ENCODE peak calls at places on chromosomes 4 and X, in nine cellular contexts. N is neural crest cell; C is glutamatergic neuron; X is activated T-cell treated with anti-CD3 and anti-CD28 coated beads, Interleukin-2, amount 50 U/mL, for 48 hours; R is NCI-H345; P is heart right ventricle; B is stimulated activated CD8-positive, alpha-beta memory T cell treated with anti-CD3 and anti-CD28 coated beads, Interleukin-7, amount 100 ng/mL, for 1 hour; D is stimulated activated CD4-positive, alpha-beta T cell treated with anti-CD3 and anti-CD28 coated beads, TNF-alpha, amount 100 ng/mL, for 48 hours; L is MM.1S. E is an unnamed sample.

GRCh38 chr4:26086621-26087068 is 172.6 kb downstream of the SMIM20 start:
- DNase-seq in P (no peak), R (no peak), N (no peak), D (no peak), X (no peak), B (no peak), L (no peak), C (no peak), E (no peak)

GRCh38 chr4:25667931-25668557 is 12.4 kb downstream of the SLC34A2 start:
- DNase-seq in P (no peak), C (no peak), D (no peak), B (no peak), N (no peak), R (no peak), L (no peak), X (no peak), E (no peak)

GRCh38 chr4:89306486-89307184 is 965 bp downstream of the GPRIN3 start:
- DNase-seq in P (no peak), L (peak; percentile 84), D (no peak), R (peak; percentile 4), C (peak; percentile 41), B (no peak), N (no peak), X (no peak), E (no peak)

GRCh38 chrX:44042731-44043130 is 69.5 kb upstream of the NDP start:
- DNase-seq in D (no peak), C (no peak), B (no peak), L (no peak), N (no peak), R (no peak), P (no peak), X (no peak), E (no peak)

GRCh38 chr4:4456351-4456750 is 69.4 kb downstream of the NSG1 start:
- DNase-seq in B (no peak), L (no peak), X (no peak), C (no peak), N (no peak), R (no peak), P (no peak), D (no peak), E (no peak)

GRCh38 chr4:15336410-15337184 is 91.2 kb upstream of the C1QTNF7 start:
- DNase-seq in C (no peak), R (no peak), D (no peak), L (no peak), B (no peak), P (no peak), X (no peak), N (no peak), E (no peak)

GRCh38 chrX:82541822-82542221 is 966.3 kb upstream of the POU3F4 start:
- DNase-seq in L (no peak), C (no peak), R (no peak), B (no peak), X (no peak), P (no peak), N (no peak), D (no peak), E (no peak)

GRCh38 chrX:2497961-2498780 is 2.6 kb downstream of the DHRSX start:
- DNase-seq in B (no peak), N (no peak), X (no peak), L (no peak), P (no peak), C (no peak), R (no peak), D (no peak), E (peak; percentile 64)

GRCh38 chr4:7239101-7239820 is 46.9 kb downstream of the SORCS2 start:
- DNase-seq in B (no peak), C (no peak), P (no peak), N (no peak), R (no peak), X (no peak), D (no peak), L (no peak), E (no peak)

GRCh38 chr4:148454835-148455234 is 12.6 kb upstream of the NR3C2 start:
- DNase-seq in X (no peak), L (no peak), D (no peak), C (no peak), P (no peak), N (no peak), B (no peak), R (no peak), E (no peak)

GRCh38 chr4:77385124-77385969 is 220.3 kb upstream of the CXCL13 start:
- DNase-seq in N (peak; percentile 69), R (peak; percentile 54), D (peak; percentile 45), L (peak; percentile 61), X (peak; percentile 72), C (peak; percentile 67), B (peak; percentile 16), P (peak; percentile 14), E (peak; percentile 74)

GRCh38 chr4:8156617-8157016 is 2.0 kb downstream of the ABLIM2 start:
- DNase-seq in D (no peak), C (no peak), L (no peak), N (no peak), B (no peak), X (no peak), P (no peak), R (no peak), E (no peak)

GRCh38 chr4:15482842-15483241 is 13.2 kb downstream of the CC2D2A start:
- DNase-seq in L (no peak), B (no peak), P (no peak), D (no peak), R (no peak), X (no peak), N (no peak), C (no peak), E (no peak)

GRCh38 chr4:186037692-186038658 is 31.0 kb upstream of the TLR3 start:
- DNase-seq in X (no peak), L (peak; percentile 63), D (peak; percentile 8), N (peak; percentile 61), R (peak; percentile 55), C (no peak), P (no peak), B (no peak), E (peak; percentile 80)

GRCh38 chrX:100994352-100995281 is 25.1 kb downstream of the ARL13A start:
- DNase-seq in X (peak; percentile 43), D (no peak), P (no peak), R (no peak), B (no peak), N (no peak), C (no peak), L (no peak), E (no peak)

GRCh38 chrX:99914676-99915075 is 495.4 kb downstream of the PCDH19 start:
- DNase-seq in X (no peak), P (no peak), L (no peak), D (no peak), C (no peak), B (no peak), N (no peak), R (no peak), E (no peak)

GRCh38 chr4:83150563-83151330 is 36.2 kb upstream of the PLAC8 start:
- DNase-seq in R (no peak), N (no peak), P (no peak), C (no peak), D (no peak), X (no peak), L (no peak), B (no peak), E (no peak)

GRCh38 chr4:1793496-1793840 is 375 bp downstream of the FGFR3 start:
- DNase-seq in R (no peak), L (peak; percentile 15), X (peak; percentile 60), P (peak; percentile 51), N (no peak), C (no peak), B (peak; percentile 8), D (no peak), E (peak; percentile 83)

GRCh38 chrX:106999002-106999975 is 723 bp downstream of the MORC4 start:
- DNase-seq in X (peak; percentile 58), N (peak; percentile 26), C (peak; percentile 32), R (peak; percentile 37), B (peak; percentile 9), P (peak; percentile 38), L (peak; percentile 46), D (peak; percentile 23), E (peak; percentile 57)

GRCh38 chr4:828641-829271 is 2.8 kb upstream of the CPLX1 start:
- DNase-seq in B (no peak), N (no peak), P (peak; percentile 44), C (no peak), D (no peak), L (no peak), R (no peak), X (no peak), E (no peak)

GRCh38 chrX:133215747-133216146 is 2.4 kb downstream of the TFDP3 start:
- DNase-seq in N (peak; percentile 20), P (no peak), R (peak; percentile 19), X (no peak), L (peak; percentile 53), D (no peak), B (no peak), C (peak; percentile 15), E (no peak)

GRCh38 chrX:155956649-155957048 is 40.8 kb upstream of the IL9R start:
- DNase-seq in X (no peak), L (no peak), B (no peak), C (no peak), P (peak; percentile 14), N (no peak), D (no peak), R (no peak), E (no peak)